ENCODE peak calls at places on chromosomes 6 and 20, in ten cellular contexts. A is NCI-H2029; K is pancreas; Q is hepatocyte; C is HTR-8/SVneo; Y is activated naive CD8-positive, alpha-beta T cell treated with anti-CD3 and anti-CD28 coated beads, Interleukin-2, amount 50 U/mL, for 24 hours; L is cardiac muscle cell; B is HT-29; J is right cardiac atrium; T is lung microvascular endothelial cell. Z is an unnamed sample.

GRCh38 chr20:43549416-43550136 is 9.3 kb upstream of the SGK2 start:
- DNase-seq in Y (no peak), B (no peak), J (no peak), Q (no peak), T (no peak), A (no peak), C (no peak), K (no peak), L (no peak), Z (no peak)

GRCh38 chr6:44229376-44230033 is 6.1 kb downstream of the SLC29A1 start:
- DNase-seq in K (no peak), J (peak), Y (no peak), C (no peak), L (no peak), A (no peak), Q (no peak), T (no peak), B (no peak), Z (no peak)

GRCh38 chr6:67956352-67956751 is 678.7 kb upstream of the ADGRB3 start:
- DNase-seq in Q (no peak), Y (no peak), A (no peak), B (no peak), L (no peak), T (no peak), C (no peak), K (no peak), J (no peak), Z (no peak)

GRCh38 chr6:20211037-20211940 is 980 bp downstream of the MBOAT1 start:
- DNase-seq in C (peak), K (no peak), B (peak), J (no peak), Q (peak), T (peak), L (no peak), Y (no peak), A (peak), Z (no peak)

GRCh38 chr20:23242556-23243180 is 107.9 kb upstream of the NXT1 start:
- DNase-seq in Q (no peak), A (no peak), T (no peak), B (no peak), Y (no peak), K (no peak), L (no peak), C (no peak), J (no peak), Z (no peak)

GRCh38 chr6:73752943-73753342 is 56.9 kb downstream of the CD109 start:
- DNase-seq in A (no peak), K (no peak), Q (no peak), B (no peak), C (no peak), Y (no peak), L (no peak), T (no peak), J (no peak), Z (no peak)

GRCh38 chr6:31202259-31203166 is 32.0 kb upstream of the POU5F1 start:
- DNase-seq in Q (peak), A (peak), L (no peak), T (peak), J (no peak), B (peak), C (no peak), K (no peak), Y (peak), Z (no peak)

GRCh38 chr20:51769941-51770615 is 1.9 kb upstream of the ATP9A start:
- DNase-seq in T (peak), K (no peak), Y (no peak), C (no peak), Q (no peak), B (no peak), L (no peak), J (no peak), A (no peak), Z (no peak)

GRCh38 chr6:41546866-41547798 is 951 bp downstream of the FOXP4 start:
- DNase-seq in K (peak), J (peak), L (peak), B (peak), Y (peak), T (peak), C (peak), Q (peak), A (peak), Z (no peak)

GRCh38 chr6:106728296-106728870 is 99.0 kb downstream of the QRSL1 start:
- DNase-seq in J (no peak), A (no peak), T (no peak), C (no peak), L (no peak), Y (no peak), K (no peak), Q (no peak), B (no peak), Z (no peak)

GRCh38 chr20:54140927-54141566 is 32.7 kb downstream of the CYP24A1 start:
- DNase-seq in J (no peak), Q (no peak), T (no peak), B (no peak), Y (no peak), K (no peak), L (no peak), C (peak), A (no peak), Z (no peak)

GRCh38 chr6:44064089-44064947 is 62.9 kb downstream of the MRPL14 start:
- DNase-seq in K (no peak), Y (peak), B (peak), T (peak), C (peak), Q (peak), L (no peak), J (peak), A (no peak), Z (no peak)

GRCh38 chr20:50187403-50188051 is 3.1 kb upstream of the CEBPB start:
- DNase-seq in K (no peak), L (no peak), A (no peak), J (peak), Y (no peak), T (no peak), B (peak), C (no peak), Q (peak), Z (no peak)

GRCh38 chr20:7248392-7248992 is 481.0 kb downstream of the BMP2 start:
- DNase-seq in J (no peak), L (no peak), A (no peak), B (no peak), T (no peak), K (no peak), Y (no peak), Q (no peak), C (no peak), Z (no peak)

GRCh38 chr6:12474167-12475140 is 184.3 kb downstream of the EDN1 start:
- DNase-seq in K (peak), L (no peak), Y (no peak), Q (peak), B (no peak), J (no peak), C (no peak), A (no peak), T (no peak), Z (no peak)

GRCh38 chr6:145704153-145704781 is 31.1 kb downstream of the EPM2A start:
- DNase-seq in J (no peak), C (peak), T (peak), K (no peak), Y (no peak), L (peak), A (no peak), B (peak), Q (peak), Z (no peak)

GRCh38 chr20:17657898-17658647 is 24.0 kb downstream of the RRBP1 start:
- DNase-seq in C (no peak), T (no peak), K (peak), Q (no peak), B (no peak), A (no peak), L (no peak), Y (no peak), J (no peak), Z (no peak)

GRCh38 chr6:31304683-31305082 is 32.8 kb upstream of the HLA-C start:
- DNase-seq in K (no peak), L (no peak), Y (no peak), C (no peak), J (peak), T (peak), A (no peak), B (no peak), Q (no peak), Z (no peak)

GRCh38 chr20:11166716-11167115 is 492.9 kb upstream of the JAG1 start:
- DNase-seq in T (no peak), A (no peak), J (no peak), Q (no peak), L (no peak), C (no peak), Y (no peak), B (no peak), K (no peak), Z (no peak)

GRCh38 chr6:63816979-63817436 is 181.4 kb downstream of the PHF3 start:
- DNase-seq in B (peak), L (peak), Y (no peak), A (no peak), T (peak), C (no peak), J (no peak), Q (peak), K (no peak), Z (no peak)

Z was measured in hypothalamus.